ENCODE peak calls at places on chromosomes 7 and 10, in five cellular contexts. L is neural crest cell, C is hepatocyte, S is pancreas, F is mucosa of descending colon. M is an unnamed sample.

GRCh38 chr7:117086788-117087187 is 133.5 kb downstream of the ST7 start:
- DNase-seq in F (no peak), L (no peak), S (no peak), C (no peak), M (no peak)

GRCh38 chr7:25056368-25056767 is 68.7 kb downstream of the CYCS start:
- DNase-seq in C (no peak), L (no peak), S (no peak), F (no peak), M (no peak)

GRCh38 chr10:6136215-6137201 is 47.7 kb downstream of the RBM17 start:
- DNase-seq in L (no peak), C (no peak), S (no peak), F (no peak), M (peak; percentile 59)

GRCh38 chr10:132407846-132408278 is 10.9 kb downstream of the PWWP2B start:
- DNase-seq in F (peak; percentile 90), C (peak; percentile 91), L (no peak), S (peak; percentile 94), M (no peak)

GRCh38 chr7:6460303-6460702 is 12.5 kb upstream of the DAGLB start:
- DNase-seq in S (peak; percentile 60), F (no peak), L (no peak), C (no peak), M (no peak)

GRCh38 chr7:44348851-44349781 is 23.7 kb upstream of the CAMK2B start:
- DNase-seq in L (no peak), S (no peak), C (no peak), F (no peak), M (no peak)

GRCh38 chr10:107971411-107971810 is 806.9 kb upstream of the SORCS1 start:
- DNase-seq in S (no peak), F (no peak), L (no peak), C (no peak), M (no peak)

GRCh38 chr10:20034732-20035131 is 218.5 kb downstream of the PLXDC2 start:
- DNase-seq in S (no peak), C (no peak), F (no peak), L (no peak), M (no peak)

GRCh38 chr10:130360826-130361311 is 224.7 kb downstream of the GLRX3 start:
- DNase-seq in S (peak; percentile 24), L (no peak), F (no peak), C (no peak), M (no peak)

GRCh38 chr10:22391605-22392004 is 46.3 kb downstream of the SPAG6 start:
- DNase-seq in F (no peak), C (no peak), S (no peak), L (no peak), M (no peak)

GRCh38 chr10:69655124-69655867 is 25.2 kb downstream of the FAM241B start:
- DNase-seq in C (no peak), L (no peak), F (no peak), S (no peak), M (peak; percentile 75)

GRCh38 chr7:23012797-23013714 is 874 bp downstream of the HYCC1 start:
- DNase-seq in C (peak; percentile 45), F (peak; percentile 60), S (peak; percentile 30), L (peak; percentile 57), M (no peak)

GRCh38 chr10:117686606-117687005 is 144.1 kb downstream of the EMX2 start:
- DNase-seq in F (no peak), C (no peak), S (no peak), L (no peak), M (no peak)

GRCh38 chr10:117688358-117688757 is 145.8 kb downstream of the EMX2 start:
- DNase-seq in C (no peak), S (no peak), F (no peak), L (no peak), M (no peak)

GRCh38 chr10:117684211-117684610 is 141.7 kb downstream of the EMX2 start:
- DNase-seq in L (no peak), F (no peak), S (no peak), C (no peak), M (no peak)

GRCh38 chr10:117685431-117685830 is 142.9 kb downstream of the EMX2 start:
- DNase-seq in C (no peak), S (no peak), L (no peak), F (no peak), M (no peak)

GRCh38 chr10:117684673-117685211 is 142.2 kb downstream of the EMX2 start:
- DNase-seq in F (no peak), L (no peak), S (no peak), C (peak; percentile 27), M (no peak)
- TF ChIP-seq CTCF in F (no peak), L (no peak), S (no peak), C (no peak), M (peak; percentile 64)

DNA sequence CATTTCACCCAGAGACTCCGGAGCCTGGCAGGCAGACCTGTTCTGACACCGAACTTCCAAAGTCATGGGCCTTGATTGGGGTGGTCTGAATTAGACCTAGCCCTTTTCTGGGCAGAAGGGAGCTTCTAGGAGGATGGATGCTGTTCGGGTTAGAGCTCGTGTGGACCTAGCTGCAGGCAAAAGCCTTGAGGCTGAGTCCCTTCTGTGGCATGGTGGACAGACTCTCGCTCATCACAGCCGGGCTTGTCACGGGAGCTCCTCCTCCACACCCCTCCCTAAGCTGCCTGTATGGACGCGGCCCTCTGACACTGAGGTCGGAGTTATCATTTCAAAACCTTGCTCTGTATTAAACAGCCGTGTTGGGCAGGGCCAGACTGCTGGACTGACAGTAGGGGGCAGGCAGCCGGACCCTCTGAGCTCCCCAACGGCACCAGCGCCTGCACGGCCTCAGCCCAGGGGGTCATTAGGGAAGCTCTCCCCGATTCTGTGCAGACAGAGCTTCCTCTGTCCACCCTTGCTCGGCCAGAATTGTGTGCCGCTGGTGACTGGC is 2.2 kb downstream of the IRF5 start:
- DNase-seq in F (peak; percentile 56), L (no peak), C (no peak), S (no peak), M (no peak)
- TF ChIP-seq CTCF in F (no peak), L (no peak), C (no peak), S (no peak), M (no peak)

DNA sequence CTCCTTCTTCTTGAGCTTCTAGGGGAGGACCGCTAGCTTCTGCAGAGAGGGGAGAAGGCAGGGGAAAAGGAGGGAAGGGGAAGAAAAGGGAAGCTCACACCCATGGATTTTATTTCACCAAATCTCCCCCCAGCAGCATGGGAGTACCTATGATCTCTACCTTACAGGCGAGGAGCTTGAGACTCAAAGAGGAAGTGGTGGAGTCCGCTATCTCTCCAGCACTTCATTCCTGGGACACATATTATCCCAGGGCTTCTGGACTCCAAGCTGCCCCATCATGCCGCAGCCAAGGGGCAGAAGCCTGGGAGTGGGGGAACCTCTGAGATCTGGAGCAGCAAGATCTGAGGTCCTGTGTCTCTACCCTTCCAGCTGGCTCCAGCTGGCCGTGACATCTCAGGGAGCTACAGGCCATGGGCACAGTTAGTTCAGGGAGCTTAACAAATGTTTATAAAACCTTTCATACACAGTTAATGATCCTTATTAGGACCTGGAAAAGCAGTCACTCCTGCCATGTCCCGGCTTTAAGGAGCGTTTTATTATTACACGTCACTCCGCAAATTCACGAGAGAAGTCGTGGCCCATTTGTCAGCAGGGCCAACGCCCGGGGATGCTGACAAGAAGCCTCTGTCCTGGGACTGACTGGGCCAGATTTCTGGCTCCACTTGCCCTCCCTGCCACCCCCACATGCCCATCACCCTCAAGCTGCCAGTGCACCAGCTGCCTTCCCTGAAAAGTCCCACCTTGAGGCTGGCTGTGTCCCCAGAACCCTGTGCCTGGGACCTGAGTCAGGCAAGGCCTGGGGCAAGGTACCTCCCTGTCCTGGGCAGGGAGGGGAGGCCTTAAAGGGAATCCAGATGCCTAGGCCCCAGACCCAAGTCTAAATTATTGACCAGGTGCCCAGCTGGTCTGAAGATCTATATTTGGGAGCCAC is 132.1 kb upstream of the ZMIZ1 start:
- DNase-seq in S (no peak), L (no peak), F (no peak), C (no peak), M (no peak)
- TF ChIP-seq CTCF in S (no peak), L (no peak), F (no peak), C (no peak), M (no peak)

GRCh38 chr7:115561341-115562110 is 469.0 kb downstream of the TFEC start:
- DNase-seq in F (no peak), S (no peak), C (peak; percentile 46), L (no peak), M (no peak)
- TF ChIP-seq CTCF in F (no peak), S (no peak), C (no peak), L (no peak), M (no peak)

GRCh38 chr10:15167411-15168295 is 840 bp downstream of the NMT2 start:
- DNase-seq in F (peak; percentile 78), L (peak; percentile 68), S (peak; percentile 53), C (peak; percentile 81), M (no peak)
- TF ChIP-seq CTCF in F (peak; percentile 32), L (peak; percentile 70), S (no peak), C (peak; percentile 43), M (peak; percentile 70)

GRCh38 chr7:16114633-16115032 is 306.7 kb downstream of the CRPPA start:
- DNase-seq in L (no peak), S (no peak), F (no peak), C (no peak), M (no peak)
- TF ChIP-seq CTCF in L (peak; percentile 58), S (no peak), F (no peak), C (peak; percentile 41), M (peak; percentile 81)

M was measured in chondrocyte.